ENCODE peak calls at places on chromosome 4, in seven cellular contexts. One of them, this sample, is unnamed.

GRCh38 chr4:88725986-88726385 is 28.4 kb upstream of the NAP1L5 start:
- DNase-seq in stomach: no peak
- DNase-seq in left lung: no peak
- DNase-seq in HCT116: no peak
- DNase-seq in lower lobe of right lung: no peak
- DNase-seq in coronary artery: no peak
- DNase-seq in adrenal gland: no peak
- DNase-seq in this sample: no peak

GRCh38 chr4:7295917-7296660 is 103.8 kb downstream of the SORCS2 start:
- DNase-seq in stomach: no peak
- DNase-seq in left lung: no peak
- DNase-seq in HCT116: peak; percentile 10
- DNase-seq in lower lobe of right lung: no peak
- DNase-seq in coronary artery: no peak
- DNase-seq in adrenal gland: peak; percentile 13
- DNase-seq in this sample: peak; percentile 4

GRCh38 chr4:84920591-84920990 is 45.9 kb downstream of the WDFY3 start:
- DNase-seq in stomach: no peak
- DNase-seq in left lung: no peak
- DNase-seq in HCT116: no peak
- DNase-seq in lower lobe of right lung: no peak
- DNase-seq in coronary artery: no peak
- DNase-seq in adrenal gland: no peak
- DNase-seq in this sample: no peak

GRCh38 chr4:149371021-149371420 is 444.6 kb downstream of the IQCM start:
- DNase-seq in stomach: no peak
- DNase-seq in left lung: no peak
- DNase-seq in HCT116: peak; percentile 67
- DNase-seq in lower lobe of right lung: no peak
- DNase-seq in coronary artery: peak; percentile 64
- DNase-seq in adrenal gland: peak; percentile 52
- DNase-seq in this sample: peak; percentile 36

GRCh38 chr4:4410271-4410670 is 23.4 kb downstream of the NSG1 start:
- DNase-seq in stomach: no peak
- DNase-seq in left lung: no peak
- DNase-seq in HCT116: no peak
- DNase-seq in lower lobe of right lung: peak; percentile 31
- DNase-seq in coronary artery: no peak
- DNase-seq in adrenal gland: no peak
- DNase-seq in this sample: no peak

GRCh38 chr4:175087156-175087555 is 169.0 kb downstream of the ADAM29 start:
- DNase-seq in stomach: no peak
- DNase-seq in left lung: no peak
- DNase-seq in HCT116: no peak
- DNase-seq in lower lobe of right lung: no peak
- DNase-seq in coronary artery: no peak
- DNase-seq in adrenal gland: no peak
- DNase-seq in this sample: no peak

GRCh38 chr4:153651041-153651960 is 32.8 kb upstream of the TLR2 start:
- DNase-seq in stomach: no peak
- DNase-seq in left lung: peak; percentile 82
- DNase-seq in HCT116: no peak
- DNase-seq in lower lobe of right lung: peak; percentile 87
- DNase-seq in coronary artery: no peak
- DNase-seq in adrenal gland: peak; percentile 67
- DNase-seq in this sample: peak; percentile 18

GRCh38 chr4:37685211-37685725 is 908 bp downstream of the RELL1 start:
- DNase-seq in stomach: no peak
- DNase-seq in left lung: no peak
- DNase-seq in HCT116: no peak
- DNase-seq in lower lobe of right lung: no peak
- DNase-seq in coronary artery: no peak
- DNase-seq in adrenal gland: peak; percentile 20
- DNase-seq in this sample: peak; percentile 50

GRCh38 chr4:86967061-86967460 is 32.2 kb downstream of the AFF1 start:
- DNase-seq in stomach: no peak
- DNase-seq in left lung: no peak
- DNase-seq in HCT116: no peak
- DNase-seq in lower lobe of right lung: no peak
- DNase-seq in coronary artery: no peak
- DNase-seq in adrenal gland: no peak
- DNase-seq in this sample: no peak

GRCh38 chr4:151403656-151404055 is 5.3 kb upstream of the FHIP1A start:
- DNase-seq in stomach: no peak
- DNase-seq in left lung: no peak
- DNase-seq in HCT116: no peak
- DNase-seq in lower lobe of right lung: no peak
- DNase-seq in coronary artery: no peak
- DNase-seq in adrenal gland: no peak
- DNase-seq in this sample: peak; percentile 68

GRCh38 chr4:151407018-151407417 is 2.0 kb upstream of the FHIP1A start:
- DNase-seq in stomach: no peak
- DNase-seq in left lung: no peak
- DNase-seq in HCT116: no peak
- DNase-seq in lower lobe of right lung: no peak
- DNase-seq in coronary artery: no peak
- DNase-seq in adrenal gland: no peak
- DNase-seq in this sample: no peak

GRCh38 chr4:151400343-151400742 is 8.6 kb upstream of the FHIP1A start:
- DNase-seq in stomach: no peak
- DNase-seq in left lung: no peak
- DNase-seq in HCT116: no peak
- DNase-seq in lower lobe of right lung: no peak
- DNase-seq in coronary artery: no peak
- DNase-seq in adrenal gland: no peak
- DNase-seq in this sample: no peak

GRCh38 chr4:151402150-151402865 is 6.7 kb upstream of the FHIP1A start:
- DNase-seq in stomach: no peak
- DNase-seq in left lung: no peak
- DNase-seq in HCT116: no peak
- DNase-seq in lower lobe of right lung: no peak
- DNase-seq in coronary artery: no peak
- DNase-seq in adrenal gland: no peak
- DNase-seq in this sample: peak; percentile 95

GRCh38 chr4:151401739-151402138 is 7.2 kb upstream of the FHIP1A start:
- DNase-seq in stomach: no peak
- DNase-seq in left lung: no peak
- DNase-seq in HCT116: no peak
- DNase-seq in lower lobe of right lung: no peak
- DNase-seq in coronary artery: no peak
- DNase-seq in adrenal gland: no peak
- DNase-seq in this sample: no peak
- H3K27ac ChIP-seq in stomach: no peak overlapping the region
- H3K27ac ChIP-seq in left lung: no peak overlapping the region
- H3K27ac ChIP-seq in HCT116: no peak overlapping the region
- H3K27ac ChIP-seq in lower lobe of right lung: no peak overlapping the region
- H3K27ac ChIP-seq in coronary artery: no peak overlapping the region
- H3K27ac ChIP-seq in adrenal gland: no peak overlapping the region
- H3K27ac ChIP-seq in this sample: no peak overlapping the region

GRCh38 chr4:18227880-18228279 is 206.3 kb upstream of the LCORL start:
- DNase-seq in stomach: no peak
- DNase-seq in left lung: no peak
- DNase-seq in HCT116: no peak
- DNase-seq in lower lobe of right lung: no peak
- DNase-seq in coronary artery: no peak
- DNase-seq in adrenal gland: no peak
- DNase-seq in this sample: no peak
- H3K27ac ChIP-seq in stomach: no peak overlapping the region
- H3K27ac ChIP-seq in left lung: no peak overlapping the region
- H3K27ac ChIP-seq in HCT116: no peak overlapping the region
- H3K27ac ChIP-seq in lower lobe of right lung: no peak overlapping the region
- H3K27ac ChIP-seq in coronary artery: no peak overlapping the region
- H3K27ac ChIP-seq in adrenal gland: no peak overlapping the region
- H3K27ac ChIP-seq in this sample: no peak overlapping the region

GRCh38 chr4:2596153-2596552 is 59.7 kb downstream of the FAM193A start:
- DNase-seq in stomach: no peak
- DNase-seq in left lung: no peak
- DNase-seq in HCT116: no peak
- DNase-seq in lower lobe of right lung: no peak
- DNase-seq in coronary artery: no peak
- DNase-seq in adrenal gland: peak; percentile 62
- DNase-seq in this sample: peak; percentile 38
- H3K27ac ChIP-seq in stomach: no peak overlapping the region
- H3K27ac ChIP-seq in left lung: no peak overlapping the region
- H3K27ac ChIP-seq in HCT116: no peak overlapping the region
- H3K27ac ChIP-seq in lower lobe of right lung: no peak overlapping the region
- H3K27ac ChIP-seq in coronary artery: no peak overlapping the region
- H3K27ac ChIP-seq in adrenal gland: no peak overlapping the region
- H3K27ac ChIP-seq in this sample: no peak overlapping the region

GRCh38 chr4:102598102-102598758 is 97.1 kb downstream of the NFKB1 start:
- DNase-seq in stomach: no peak
- DNase-seq in left lung: no peak
- DNase-seq in HCT116: no peak
- DNase-seq in lower lobe of right lung: no peak
- DNase-seq in coronary artery: no peak
- DNase-seq in adrenal gland: no peak
- DNase-seq in this sample: peak; percentile 38
- H3K27ac ChIP-seq in stomach: no peak overlapping the region
- H3K27ac ChIP-seq in left lung: peak overlapping the region; percentile 41
- H3K27ac ChIP-seq in HCT116: no peak overlapping the region
- H3K27ac ChIP-seq in lower lobe of right lung: peak overlapping the region; percentile 34
- H3K27ac ChIP-seq in coronary artery: no peak overlapping the region
- H3K27ac ChIP-seq in adrenal gland: no peak overlapping the region
- H3K27ac ChIP-seq in this sample: peak overlapping the region; percentile 46

GRCh38 chr4:38693531-38693930 is 29.5 kb downstream of the KLF3 start:
- DNase-seq in stomach: no peak
- DNase-seq in left lung: no peak
- DNase-seq in HCT116: no peak
- DNase-seq in lower lobe of right lung: no peak
- DNase-seq in coronary artery: no peak
- DNase-seq in adrenal gland: no peak
- DNase-seq in this sample: no peak

GRCh38 chr4:38694330-38694729 is 30.3 kb downstream of the KLF3 start:
- DNase-seq in stomach: no peak
- DNase-seq in left lung: no peak
- DNase-seq in HCT116: no peak
- DNase-seq in lower lobe of right lung: no peak
- DNase-seq in coronary artery: no peak
- DNase-seq in adrenal gland: no peak
- DNase-seq in this sample: no peak

GRCh38 chr4:38696697-38697096 is 32.7 kb downstream of the KLF3 start:
- DNase-seq in stomach: no peak
- DNase-seq in left lung: no peak
- DNase-seq in HCT116: no peak
- DNase-seq in lower lobe of right lung: no peak
- DNase-seq in coronary artery: no peak
- DNase-seq in adrenal gland: no peak
- DNase-seq in this sample: no peak

GRCh38 chr4:38699112-38699511 is 35.1 kb downstream of the KLF3 start:
- DNase-seq in stomach: no peak
- DNase-seq in left lung: no peak
- DNase-seq in HCT116: no peak
- DNase-seq in lower lobe of right lung: no peak
- DNase-seq in coronary artery: no peak
- DNase-seq in adrenal gland: no peak
- DNase-seq in this sample: no peak

DNA sequence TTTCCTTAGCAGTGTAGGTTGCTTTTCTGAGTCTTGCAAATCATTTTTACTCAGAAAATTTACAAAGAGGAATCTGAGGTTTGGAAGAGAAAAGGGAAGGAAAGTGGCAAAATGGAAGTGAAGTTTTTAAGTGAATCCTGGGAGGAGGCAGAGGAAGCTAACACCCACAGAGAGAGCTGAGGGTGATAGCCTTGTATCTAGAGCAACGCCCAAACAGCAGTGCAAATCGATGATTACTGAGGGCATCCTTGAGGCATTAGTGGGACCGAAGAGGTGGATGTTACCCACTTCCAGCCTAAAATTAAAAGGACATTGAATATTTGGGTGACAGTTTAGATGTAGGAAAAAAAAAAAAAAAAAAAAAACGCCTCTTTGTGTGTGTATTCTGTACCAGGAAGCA is 31.8 kb downstream of the KLF3 start:
- DNase-seq in stomach: no peak
- DNase-seq in left lung: no peak
- DNase-seq in HCT116: no peak
- DNase-seq in lower lobe of right lung: no peak
- DNase-seq in coronary artery: no peak
- DNase-seq in adrenal gland: no peak
- DNase-seq in this sample: no peak
- H3K27ac ChIP-seq in stomach: no peak overlapping the region
- H3K27ac ChIP-seq in left lung: no peak overlapping the region
- H3K27ac ChIP-seq in HCT116: no peak overlapping the region
- H3K27ac ChIP-seq in lower lobe of right lung: no peak overlapping the region
- H3K27ac ChIP-seq in coronary artery: no peak overlapping the region
- H3K27ac ChIP-seq in adrenal gland: no peak overlapping the region
- H3K27ac ChIP-seq in this sample: no peak overlapping the region

This sample was measured in small intestine.